ENCODE peak calls at places on chromosomes 5 and 9, in seven cellular contexts. U is substantia nigra; Q is activated T-cell treated with anti-CD3 and anti-CD28 coated beads, Interleukin-2, amount 50 U/mL, for 72 hours; X is stimulated activated CD8-positive, alpha-beta memory T cell treated with anti-CD3 and anti-CD28 coated beads, Interleukin-4, amount 100 ng/mL, for 1 hour; R is naive thymus-derived CD8-positive, alpha-beta T cell; W is effector memory CD4-positive, alpha-beta T cell; O is GM19239. C is an unnamed sample.

GRCh38 chr9:90131568-90131967 is 511.1 kb downstream of the DIRAS2 start:
- DNase-seq in U (no peak), Q (no peak), X (no peak), R (no peak), W (no peak), O (no peak), C (no peak)

GRCh38 chr9:110744753-110745522 is 76.3 kb downstream of the MUSK start:
- DNase-seq in U (no peak), Q (no peak), X (no peak), R (no peak), W (no peak), O (no peak), C (no peak)

GRCh38 chr5:41296066-41296465 is 82.7 kb upstream of the C6 start:
- DNase-seq in U (no peak), Q (no peak), X (no peak), R (no peak), W (no peak), O (no peak), C (no peak)

GRCh38 chr5:127909078-127909477 is 174.5 kb upstream of the SLC12A2 start:
- DNase-seq in U (no peak), Q (peak; percentile 6), X (no peak), R (no peak), W (no peak), O (peak; percentile 14), C (no peak)

GRCh38 chr9:135332979-135333748 is 146.4 kb upstream of the PPP1R26 start:
- DNase-seq in U (no peak), Q (no peak), X (no peak), R (no peak), W (no peak), O (no peak), C (no peak)

GRCh38 chr5:38639377-38640011 is 83.0 kb upstream of the LIFR start:
- DNase-seq in U (no peak), Q (no peak), X (no peak), R (no peak), W (no peak), O (no peak), C (no peak)

GRCh38 chr9:121770415-121771273 is 119.2 kb downstream of the DAB2IP start:
- DNase-seq in U (no peak), Q (no peak), X (no peak), R (no peak), W (no peak), O (no peak), C (no peak)

GRCh38 chr9:127066775-127067111 is 55.7 kb downstream of the ANGPTL2 start:
- DNase-seq in U (no peak), Q (no peak), X (no peak), R (no peak), W (no peak), O (no peak), C (no peak)

GRCh38 chr5:122129332-122129731 is at the start of gene ZNF474:
- DNase-seq in U (no peak), Q (no peak), X (no peak), R (no peak), W (no peak), O (no peak), C (no peak)

GRCh38 chr9:36906492-36906891 is 127.6 kb downstream of the PAX5 start:
- DNase-seq in U (no peak), Q (no peak), X (no peak), R (no peak), W (no peak), O (no peak), C (no peak)

GRCh38 chr9:131773911-131774379 is 34.1 kb upstream of the RAPGEF1 start:
- DNase-seq in U (no peak), Q (peak; percentile 35), X (no peak), R (peak; percentile 9), W (no peak), O (peak; percentile 38), C (peak; percentile 18)

GRCh38 chr5:23405316-23406068 is 101.9 kb upstream of the PRDM9 start:
- DNase-seq in U (no peak), Q (no peak), X (no peak), R (no peak), W (no peak), O (no peak), C (no peak)

GRCh38 chr5:76717222-76718083 is 1.5 kb downstream of the F2R start:
- DNase-seq in U (no peak), Q (no peak), X (no peak), R (no peak), W (no peak), O (no peak), C (no peak)

GRCh38 chr5:7078901-7079300 is 317.0 kb upstream of the ADCY2 start:
- DNase-seq in U (no peak), Q (no peak), X (no peak), R (no peak), W (no peak), O (no peak), C (no peak)

GRCh38 chr9:36128331-36128730 is 8.2 kb upstream of the GLIPR2 start:
- DNase-seq in U (no peak), Q (no peak), X (no peak), R (no peak), W (no peak), O (no peak), C (no peak)

GRCh38 chr9:109087795-109088194 is 32.0 kb downstream of the TMEM245 start:
- DNase-seq in U (no peak), Q (no peak), X (no peak), R (no peak), W (no peak), O (no peak), C (no peak)

GRCh38 chr5:96655506-96655905 is 6.7 kb upstream of the CAST start:
- DNase-seq in U (no peak), Q (no peak), X (no peak), R (no peak), W (no peak), O (no peak), C (no peak)

GRCh38 chr9:128092199-128092977 is 24.4 kb downstream of the SLC25A25 start:
- DNase-seq in U (no peak), Q (no peak), X (no peak), R (no peak), W (no peak), O (no peak), C (no peak)

GRCh38 chr5:144162686-144163085 is 7.8 kb downstream of the YIPF5 start:
- DNase-seq in U (no peak), Q (no peak), X (no peak), R (no peak), W (no peak), O (no peak), C (no peak)

GRCh38 chr9:68741234-68741633 is 36.2 kb downstream of the PIP5K1B start:
- DNase-seq in U (no peak), Q (no peak), X (no peak), R (no peak), W (no peak), O (no peak), C (no peak)

GRCh38 chr5:132013006-132013689 is 1.7 kb upstream of the ACSL6 start:
- DNase-seq in U (no peak), Q (no peak), X (no peak), R (no peak), W (no peak), O (no peak), C (no peak)

GRCh38 chr5:44389410-44389879 is at the start of gene FGF10:
- DNase-seq in U (no peak), Q (no peak), X (no peak), R (no peak), W (no peak), O (no peak), C (no peak)

GRCh38 chr5:59922220-59922619 is 28.7 kb upstream of the PDE4D start:
- DNase-seq in U (no peak), Q (no peak), X (no peak), R (no peak), W (no peak), O (no peak), C (no peak)

GRCh38 chr9:693460-694390 is 147.8 kb upstream of the DMRT1 start:
- DNase-seq in U (no peak), Q (no peak), X (no peak), R (no peak), W (no peak), O (no peak), C (no peak)

GRCh38 chr5:4700082-4700481 is 440.0 kb upstream of the ADAMTS16 start:
- DNase-seq in U (peak; percentile 5), Q (peak; percentile 22), X (no peak), R (no peak), W (no peak), O (no peak), C (no peak)

GRCh38 chr5:140117523-140117922 is 3.6 kb downstream of the PURA start:
- DNase-seq in U (no peak), Q (no peak), X (no peak), R (no peak), W (no peak), O (no peak), C (no peak)

GRCh38 chr5:458547-459353 is 15.8 kb downstream of the EXOC3 start:
- DNase-seq in U (no peak), Q (peak; percentile 81), X (no peak), R (no peak), W (no peak), O (no peak), C (no peak)

GRCh38 chr9:7510209-7510608 is 289.4 kb downstream of the DMAC1 start:
- DNase-seq in U (no peak), Q (no peak), X (no peak), R (no peak), W (no peak), O (no peak), C (no peak)

GRCh38 chr9:98652302-98652701 is 56.4 kb downstream of the GABBR2 start:
- DNase-seq in U (no peak), Q (no peak), X (no peak), R (no peak), W (no peak), O (no peak), C (no peak)

GRCh38 chr5:135930029-135930948 is 24.5 kb downstream of the LECT2 start:
- DNase-seq in U (no peak), Q (no peak), X (no peak), R (no peak), W (no peak), O (no peak), C (no peak)

GRCh38 chr9:121125590-121125989 is 50.8 kb downstream of the CNTRL start:
- DNase-seq in U (no peak), Q (no peak), X (no peak), R (no peak), W (no peak), O (no peak), C (no peak)

GRCh38 chr9:110330484-110331115 is 7.1 kb downstream of the TXNDC8 start:
- DNase-seq in U (no peak), Q (no peak), X (no peak), R (no peak), W (no peak), O (no peak), C (no peak)

GRCh38 chr9:127583605-127584053 is 28.4 kb upstream of the STXBP1 start:
- DNase-seq in U (no peak), Q (no peak), X (no peak), R (no peak), W (no peak), O (no peak), C (no peak)

GRCh38 chr5:35046754-35047153 is 995 bp downstream of the AGXT2 start:
- DNase-seq in U (no peak), Q (no peak), X (no peak), R (no peak), W (no peak), O (no peak), C (no peak)

C was measured in central memory CD8-positive, alpha-beta T cell.